ENCODE peak calls at places on chromosomes 11 and 22, in six cellular contexts. L is left lung, M is gastrocnemius medialis, U is heart right ventricle, Z is uterus, O is PC-9. T is an unnamed sample. For H3K36me3 and H3K4me1, the result is how much of the 10 kb centered on the place peaks cover.

GRCh38 chr22:26367402-26368245 is 61.4 kb upstream of the ASPHD2 start:
- DNase-seq in O (no peak), U (no peak), M (no peak), L (no peak), Z (no peak), T (no peak)

GRCh38 chr22:39098026-39098425 is 982 bp downstream of the APOBEC3H start:
- DNase-seq in M (no peak), O (peak), L (no peak), U (no peak), Z (no peak), T (no peak)

GRCh38 chr11:76783901-76784813 is 1.0 kb downstream of the TSKU start:
- DNase-seq in M (no peak), L (no peak), O (peak), U (peak), Z (peak), T (peak)

GRCh38 chr22:50192056-50192824 is 6.5 kb downstream of the TRABD start:
- DNase-seq in M (no peak), L (no peak), O (no peak), Z (no peak), U (no peak), T (no peak)

GRCh38 chr11:130710022-130710421 is 206.3 kb downstream of the SNX19 start:
- DNase-seq in U (no peak), Z (no peak), M (no peak), O (no peak), L (no peak), T (no peak)

GRCh38 chr22:16922076-16922475 is 85.9 kb downstream of the GAB4 start:
- DNase-seq in O (no peak), Z (no peak), U (no peak), M (no peak), L (no peak), T (no peak)

GRCh38 chr11:111231836-111232235 is 13.7 kb upstream of the POU2AF2 start:
- DNase-seq in O (no peak), Z (no peak), U (no peak), L (no peak), M (no peak), T (no peak)

GRCh38 chr22:44443641-44444235 is 54.3 kb downstream of the RTL6 start:
- DNase-seq in M (no peak), Z (no peak), L (no peak), O (no peak), U (no peak), T (no peak)

GRCh38 chr11:63749624-63750023 is 19.0 kb downstream of the ZFTA start:
- DNase-seq in L (no peak), O (no peak), U (no peak), Z (no peak), M (no peak), T (no peak)
- H3K36me3 ChIP-seq in L (under half), O (under half), U (half or more), Z (under half), M (under half), T (under half)

DNA sequence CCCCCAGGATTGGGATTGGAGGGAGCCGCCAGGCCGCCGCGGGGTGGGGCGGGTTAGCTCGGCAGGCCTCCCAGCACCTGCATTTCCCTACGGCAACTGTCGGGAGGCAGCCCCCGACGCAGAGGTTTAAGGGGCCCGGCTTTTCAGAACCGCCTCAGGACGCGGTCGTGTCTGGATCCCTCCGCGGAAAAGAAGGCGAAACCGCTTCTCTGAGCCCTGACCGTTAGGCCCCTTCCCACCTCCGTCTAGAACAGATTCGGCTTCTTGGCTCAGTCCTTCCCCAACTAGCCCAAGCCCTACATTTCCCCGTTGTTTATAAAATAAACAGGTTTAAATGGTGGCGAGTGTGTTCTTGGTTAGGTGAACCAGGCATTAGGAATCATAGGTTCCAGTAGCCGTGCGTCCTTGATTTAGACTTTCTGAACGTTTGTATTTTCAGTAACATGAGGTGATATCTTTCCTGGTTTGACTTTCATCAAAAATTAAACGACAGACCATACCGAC is 1.0 kb upstream of the HSPA8 start:
- DNase-seq in M (no peak), U (no peak), Z (no peak), L (no peak), O (no peak), T (no peak)
- H3K4me1 ChIP-seq in M (half or more), U (under half), Z (under half), L (under half), O (under half), T (under half)

GRCh38 chr11:83073884-83074283 is 2.2 kb upstream of the RAB30 start:
- DNase-seq in Z (no peak), L (no peak), O (no peak), U (no peak), M (no peak), T (no peak)
- H3K36me3 ChIP-seq in Z (under half), L (under half), O (under half), U (half or more), M (under half), T (under half)

GRCh38 chr22:31250740-31251330 is 38.7 kb downstream of the LIMK2 start:
- DNase-seq in L (no peak), U (no peak), Z (no peak), O (no peak), M (no peak), T (no peak)
- H3K4me1 ChIP-seq in L (under half), U (under half), Z (under half), O (under half), M (under half), T (under half)

GRCh38 chr11:7077101-7077500 is 11.7 kb upstream of the RBMXL2 start:
- DNase-seq in U (no peak), L (no peak), M (no peak), O (no peak), Z (no peak), T (no peak)

GRCh38 chr11:7072401-7073028 is 16.3 kb upstream of the RBMXL2 start:
- DNase-seq in M (no peak), U (no peak), L (no peak), Z (no peak), O (no peak), T (no peak)
- H3K36me3 ChIP-seq in M (under half), U (under half), L (under half), Z (under half), O (under half), T (under half)

DNA sequence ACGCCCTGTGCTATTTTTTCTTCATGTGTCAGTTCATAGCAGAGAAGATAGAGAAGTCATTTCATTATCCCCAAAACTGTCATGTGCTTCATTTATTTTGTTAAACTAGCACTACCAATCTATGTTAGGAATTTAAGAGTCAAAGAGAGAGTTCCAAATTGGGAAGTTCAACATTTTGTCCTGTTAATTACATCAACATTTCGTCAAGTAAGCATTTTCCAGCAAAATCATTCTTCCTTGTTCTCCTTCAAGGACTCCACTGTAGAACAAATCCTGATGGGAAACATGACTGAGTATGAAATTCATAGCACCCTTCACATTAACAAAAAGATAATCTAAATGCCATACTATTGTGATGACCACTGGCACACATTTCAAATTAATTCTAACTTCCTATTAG is 59.1 kb downstream of the PACSIN2 start:
- DNase-seq in L (no peak), U (no peak), M (no peak), Z (no peak), O (no peak), T (no peak)
- H3K4me1 ChIP-seq in L (under half), U (under half), M (under half), Z (under half), O (under half), T (under half)

GRCh38 chr22:37626144-37626543 is 13.3 kb upstream of the SH3BP1 start:
- DNase-seq in Z (peak), L (no peak), U (peak), O (no peak), M (peak), T (no peak)

GRCh38 chr22:37626556-37627075 is 12.9 kb upstream of the SH3BP1 start:
- DNase-seq in O (no peak), M (no peak), U (no peak), L (no peak), Z (no peak), T (no peak)

GRCh38 chr22:37624876-37625275 is 14.6 kb upstream of the SH3BP1 start:
- DNase-seq in Z (peak), L (no peak), U (no peak), M (no peak), O (no peak), T (no peak)

GRCh38 chr22:37627091-37627490 is 12.4 kb upstream of the SH3BP1 start:
- DNase-seq in O (no peak), U (no peak), L (no peak), Z (no peak), M (no peak), T (no peak)

GRCh38 chr22:37625737-37626136 is 13.7 kb upstream of the SH3BP1 start:
- DNase-seq in O (no peak), U (no peak), L (no peak), M (no peak), Z (peak), T (no peak)
- H3K36me3 ChIP-seq in O (under half), U (half or more), L (half or more), M (under half), Z (under half), T (under half)

T was measured in adrenal gland.